ENCODE peak calls at places on chromosomes 2 and 18, in five cellular contexts. W, Y, S, E and V are unnamed samples.

GRCh38 chr2:165371356-165371755 is 98.1 kb upstream of the CSRNP3 start:
- DNase-seq in W (no peak), Y (no peak), S (no peak), E (no peak), V (no peak)

GRCh38 chr2:38750011-38750792 is 959 bp downstream of the SRSF7 start:
- DNase-seq in W (peak; percentile 33), Y (peak; percentile 75), S (peak; percentile 32), E (peak; percentile 39), V (no peak)

GRCh38 chr2:84314901-84315330 is 144.2 kb downstream of the SUCLG1 start:
- DNase-seq in W (peak; percentile 64), Y (peak; percentile 71), S (peak; percentile 71), E (peak; percentile 77), V (peak; percentile 63)

GRCh38 chr18:36179562-36180334 is 7.5 kb upstream of the MOCOS start:
- DNase-seq in W (no peak), Y (no peak), S (peak; percentile 66), E (no peak), V (no peak)

GRCh38 chr18:6270791-6271216 is 143.9 kb downstream of the L3MBTL4 start:
- DNase-seq in W (no peak), Y (no peak), S (no peak), E (no peak), V (no peak)

GRCh38 chr2:181813963-181814565 is 77.5 kb upstream of the ITPRID2 start:
- DNase-seq in W (no peak), Y (no peak), S (peak; percentile 38), E (no peak), V (no peak)

GRCh38 chr2:74919827-74920226 is 38.6 kb upstream of the POLE4 start:
- DNase-seq in W (peak; percentile 58), Y (peak; percentile 83), S (no peak), E (peak; percentile 68), V (peak; percentile 45)

GRCh38 chr2:101040761-101041160 is 38.7 kb downstream of the RPL31 start:
- DNase-seq in W (no peak), Y (no peak), S (no peak), E (no peak), V (no peak)

GRCh38 chr2:134690629-134691215 is 28.1 kb downstream of the TMEM163 start:
- DNase-seq in W (no peak), Y (no peak), S (no peak), E (no peak), V (no peak)

GRCh38 chr2:24123212-24124002 is at the start of the genes FAM228B and PFN4:
- DNase-seq in W (peak; percentile 69), Y (peak; percentile 82), S (peak; percentile 84), E (peak; percentile 67), V (peak; percentile 83)

GRCh38 chr2:24049485-24050021 is at the start of gene FKBP1B:
- DNase-seq in W (peak; percentile 57), Y (peak; percentile 79), S (peak; percentile 18), E (peak; percentile 41), V (peak; percentile 20)

GRCh38 chr18:77012751-77013550 is 119.6 kb downstream of the MBP start:
- DNase-seq in W (no peak), Y (no peak), S (no peak), E (no peak), V (no peak)

GRCh38 chr2:144759746-144760145 is 239.8 kb upstream of the ZEB2 start:
- DNase-seq in W (no peak), Y (no peak), S (no peak), E (no peak), V (no peak)

GRCh38 chr2:86078801-86079545 is 26.7 kb downstream of the POLR1A start:
- DNase-seq in W (no peak), Y (no peak), S (peak; percentile 58), E (no peak), V (peak; percentile 81)

GRCh38 chr2:3178206-3179031 is 199.2 kb downstream of the EIPR1 start:
- DNase-seq in W (no peak), Y (peak; percentile 18), S (no peak), E (no peak), V (no peak)

GRCh38 chr18:59437851-59438250 is 78.8 kb upstream of the LMAN1 start:
- DNase-seq in W (no peak), Y (no peak), S (no peak), E (no peak), V (no peak)